ENCODE peak calls at places on chromosomes 7 and 10, in five cellular contexts. One of them, this sample, is unnamed.
A peak's percentile ranks its signal among the peaks of the same experiment; 100 is the strongest.

GRCh38 chr7:129093867-129094456 is 39.1 kb upstream of the TNPO3 start:
- DNase-seq in upper lobe of right lung: no peak
- DNase-seq in SJSA1: no peak
- DNase-seq in HAP-1: no peak
- DNase-seq in right cardiac atrium: no peak
- DNase-seq in this sample: no peak

GRCh38 chr10:101032637-101033201 is 1.7 kb downstream of the SFXN3 start:
- DNase-seq in upper lobe of right lung: no peak
- DNase-seq in SJSA1: peak; percentile 92
- DNase-seq in HAP-1: peak; percentile 50
- DNase-seq in right cardiac atrium: peak; percentile 81
- DNase-seq in this sample: no peak

GRCh38 chr10:51937736-51938135 is 238.3 kb upstream of the CSTF2T start:
- DNase-seq in upper lobe of right lung: no peak
- DNase-seq in SJSA1: no peak
- DNase-seq in HAP-1: no peak
- DNase-seq in right cardiac atrium: no peak
- DNase-seq in this sample: no peak

GRCh38 chr10:125711110-125711750 is 8.3 kb upstream of the EDRF1 start:
- DNase-seq in upper lobe of right lung: no peak
- DNase-seq in SJSA1: no peak
- DNase-seq in HAP-1: no peak
- DNase-seq in right cardiac atrium: no peak
- DNase-seq in this sample: no peak

GRCh38 chr10:58641708-58642107 is 129.0 kb downstream of the BICC1 start:
- DNase-seq in upper lobe of right lung: no peak
- DNase-seq in SJSA1: no peak
- DNase-seq in HAP-1: no peak
- DNase-seq in right cardiac atrium: no peak
- DNase-seq in this sample: no peak

GRCh38 chr7:83934118-83934734 is 260.4 kb downstream of the SEMA3A start:
- DNase-seq in upper lobe of right lung: no peak
- DNase-seq in SJSA1: no peak
- DNase-seq in HAP-1: no peak
- DNase-seq in right cardiac atrium: no peak
- DNase-seq in this sample: no peak

GRCh38 chr7:26090927-26091519 is 61.0 kb upstream of the NFE2L3 start:
- DNase-seq in upper lobe of right lung: no peak
- DNase-seq in SJSA1: peak; percentile 53
- DNase-seq in HAP-1: peak; percentile 35
- DNase-seq in right cardiac atrium: no peak
- DNase-seq in this sample: peak; percentile 50

GRCh38 chr7:128148676-128149075 is 92.4 kb upstream of the LEP start:
- DNase-seq in upper lobe of right lung: no peak
- DNase-seq in SJSA1: no peak
- DNase-seq in HAP-1: no peak
- DNase-seq in right cardiac atrium: no peak
- DNase-seq in this sample: peak; percentile 71

GRCh38 chr10:101840102-101840684 is 3.4 kb downstream of the KCNIP2 start:
- DNase-seq in upper lobe of right lung: no peak
- DNase-seq in SJSA1: no peak
- DNase-seq in HAP-1: no peak
- DNase-seq in right cardiac atrium: no peak
- DNase-seq in this sample: no peak

DNA sequence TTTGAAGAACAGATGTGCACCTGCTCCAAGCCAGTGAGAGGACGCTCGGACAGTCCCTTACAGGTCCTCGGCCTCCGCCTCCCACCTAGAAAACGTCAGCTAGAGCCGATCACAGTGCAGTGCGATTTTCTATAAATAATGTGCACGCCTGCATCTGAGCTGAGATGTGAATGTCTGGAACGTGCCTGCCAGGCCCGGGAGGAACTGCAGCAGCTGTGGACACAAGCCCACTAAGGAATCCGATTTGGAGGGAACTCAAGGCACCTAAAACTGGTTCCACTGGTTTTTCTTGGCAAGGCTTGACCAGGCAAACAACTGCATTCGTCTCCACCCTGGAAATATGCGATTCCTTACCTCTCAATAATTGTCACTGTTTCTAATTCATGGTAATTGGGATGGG is 76.3 kb downstream of the DIP2C start:
- DNase-seq in upper lobe of right lung: peak; percentile 72
- DNase-seq in SJSA1: no peak
- DNase-seq in HAP-1: no peak
- DNase-seq in right cardiac atrium: no peak
- DNase-seq in this sample: peak; percentile 63
- H3K4me1 ChIP-seq in upper lobe of right lung: peaks cover 16% of the 10 kb centered on the region
- H3K4me1 ChIP-seq in SJSA1: peaks cover 59% of the 10 kb centered on the region
- H3K4me1 ChIP-seq in HAP-1: peaks cover 5% of the 10 kb centered on the region
- H3K4me1 ChIP-seq in right cardiac atrium: peaks cover 24% of the 10 kb centered on the region
- H3K4me1 ChIP-seq in this sample: no peaks in the 10 kb centered on the region

DNA sequence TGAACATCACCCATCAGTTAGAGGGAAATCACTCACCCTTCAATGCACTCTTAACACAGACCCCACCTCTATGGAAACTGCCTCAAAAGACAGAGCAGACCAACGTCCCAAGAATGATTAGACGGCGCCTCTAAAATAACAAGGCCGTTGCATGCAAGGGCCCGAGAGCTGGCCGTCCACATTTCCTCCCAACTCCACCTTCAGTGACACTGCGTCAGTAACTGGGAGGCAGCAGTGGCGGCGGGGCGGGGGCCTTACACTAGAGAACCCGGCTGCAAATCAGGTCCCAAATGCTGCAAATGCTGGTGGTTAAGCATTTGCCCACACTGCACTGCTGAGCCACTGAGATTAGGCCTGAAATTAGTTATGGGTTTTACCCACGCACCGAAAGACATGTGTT is 115.0 kb downstream of the PTPRN2 start:
- DNase-seq in upper lobe of right lung: no peak
- DNase-seq in SJSA1: no peak
- DNase-seq in HAP-1: no peak
- DNase-seq in right cardiac atrium: no peak
- DNase-seq in this sample: no peak
- H3K27me3 ChIP-seq in upper lobe of right lung: no peaks in the 10 kb centered on the region
- H3K27me3 ChIP-seq in SJSA1: no peaks in the 10 kb centered on the region
- H3K27me3 ChIP-seq in HAP-1: no peaks in the 10 kb centered on the region
- H3K27me3 ChIP-seq in right cardiac atrium: no peaks in the 10 kb centered on the region
- H3K27me3 ChIP-seq in this sample: peaks cover 2% of the 10 kb centered on the region

DNA sequence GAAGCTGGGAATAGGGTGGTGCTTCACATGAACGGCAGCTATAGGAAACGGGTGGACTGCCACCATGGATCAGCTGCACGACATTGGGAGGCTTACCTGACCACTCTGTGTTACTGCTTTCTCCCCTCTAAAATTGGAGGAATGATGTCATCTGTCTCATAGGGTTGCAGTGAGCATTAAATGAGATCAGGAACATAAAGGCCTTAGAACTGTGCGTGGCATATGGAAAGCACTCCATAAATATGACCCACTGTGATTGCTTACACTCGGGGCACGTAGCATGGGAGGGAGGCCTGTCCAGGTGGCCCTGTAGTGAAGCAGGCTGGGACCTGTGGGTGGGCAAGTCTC is 9.7 kb downstream of the C10orf62 start:
- DNase-seq in upper lobe of right lung: no peak
- DNase-seq in SJSA1: no peak
- DNase-seq in HAP-1: no peak
- DNase-seq in right cardiac atrium: no peak
- DNase-seq in this sample: no peak
- H3K4me1 ChIP-seq in upper lobe of right lung: no peaks in the 10 kb centered on the region
- H3K4me1 ChIP-seq in SJSA1: peaks cover 25% of the 10 kb centered on the region
- H3K4me1 ChIP-seq in HAP-1: no peaks in the 10 kb centered on the region
- H3K4me1 ChIP-seq in right cardiac atrium: peaks cover 4% of the 10 kb centered on the region
- H3K4me1 ChIP-seq in this sample: no peaks in the 10 kb centered on the region

GRCh38 chr10:130941886-130942285 is 369.6 kb downstream of the TCERG1L start:
- DNase-seq in upper lobe of right lung: no peak
- DNase-seq in SJSA1: no peak
- DNase-seq in HAP-1: no peak
- DNase-seq in right cardiac atrium: no peak
- DNase-seq in this sample: no peak
- H3K27me3 ChIP-seq in upper lobe of right lung: peaks cover 6% of the 10 kb centered on the region
- H3K27me3 ChIP-seq in SJSA1: no peaks in the 10 kb centered on the region
- H3K27me3 ChIP-seq in HAP-1: no peaks in the 10 kb centered on the region
- H3K27me3 ChIP-seq in right cardiac atrium: no peaks in the 10 kb centered on the region
- H3K27me3 ChIP-seq in this sample: no peaks in the 10 kb centered on the region

This sample was measured in small intestine.